ENCODE peak calls at places on chromosomes 5 and 9, in four cellular contexts. K, V, B and Y are unnamed samples.

GRCh38 chr5:122313001-122313402 is 965 bp downstream of the SNCAIP start:
- DNase-seq in K (no peak), V (peak), B (no peak), Y (no peak)

GRCh38 chr5:91311168-91311696 is 71.9 kb downstream of the ARRDC3 start:
- DNase-seq in K (no peak), V (no peak), B (no peak), Y (no peak)

GRCh38 chr5:107135391-107135790 is 535.3 kb downstream of the EFNA5 start:
- DNase-seq in K (no peak), V (no peak), B (no peak), Y (no peak)

GRCh38 chr5:159094745-159095144 is 5.0 kb downstream of the EBF1 start:
- DNase-seq in K (no peak), V (peak), B (no peak), Y (peak)

GRCh38 chr9:38482918-38483592 is 58.8 kb upstream of the IGFBPL1 start:
- DNase-seq in K (no peak), V (peak), B (no peak), Y (no peak)

GRCh38 chr5:5953641-5954040 is 424.7 kb downstream of the MED10 start:
- DNase-seq in K (no peak), V (no peak), B (no peak), Y (no peak)

GRCh38 chr5:10140195-10140973 is 109.3 kb downstream of the ATPSCKMT start:
- DNase-seq in K (no peak), V (peak), B (no peak), Y (peak)

GRCh38 chr9:68482548-68482947 is 58.1 kb downstream of the TMEM252 start:
- DNase-seq in K (no peak), V (no peak), B (no peak), Y (no peak)

GRCh38 chr5:39714036-39714698 is 289.4 kb upstream of the DAB2 start:
- DNase-seq in K (no peak), V (peak), B (peak), Y (peak)

GRCh38 chr5:72596956-72597355 is 89.7 kb upstream of the ZNF366 start:
- DNase-seq in K (no peak), V (no peak), B (no peak), Y (peak)

GRCh38 chr5:161411156-161411555 is 135.4 kb downstream of the GABRB2 start:
- DNase-seq in K (no peak), V (no peak), B (no peak), Y (no peak)

GRCh38 chr5:64207978-64208377 is 42.3 kb downstream of the RNF180 start:
- DNase-seq in K (no peak), V (no peak), B (no peak), Y (peak)

GRCh38 chr9:98450486-98450885 is 195.0 kb upstream of the TBC1D2 start:
- DNase-seq in K (no peak), V (no peak), B (no peak), Y (no peak)

GRCh38 chr9:32456564-32456963 is 69.4 kb downstream of the RIGI start:
- DNase-seq in K (no peak), V (no peak), B (no peak), Y (no peak)

GRCh38 chr5:82405618-82406199 is 127.6 kb upstream of the RPS23 start:
- DNase-seq in K (no peak), V (no peak), B (no peak), Y (no peak)

GRCh38 chr9:89574309-89574708 is 30.5 kb upstream of the GADD45G start:
- DNase-seq in K (no peak), V (no peak), B (no peak), Y (no peak)

GRCh38 chr9:12923472-12924009 is 148.7 kb downstream of the LURAP1L start:
- DNase-seq in K (no peak), V (no peak), B (no peak), Y (no peak)

GRCh38 chr5:125326114-125326513 is 579.7 kb upstream of the ZNF608 start:
- DNase-seq in K (no peak), V (peak), B (no peak), Y (no peak)
- TF ChIP-seq NRF1 in K (no peak), V (no peak), B (no peak), Y (no peak)

GRCh38 chr5:25754895-25755294 is 1110.1 kb upstream of the CDH10 start:
- DNase-seq in K (no peak), V (no peak), B (no peak), Y (no peak)
- TF ChIP-seq NRF1 in K (no peak), V (no peak), B (no peak), Y (no peak)

GRCh38 chr5:79200573-79201183 is 35.3 kb upstream of the JMY start:
- DNase-seq in K (no peak), V (peak), B (no peak), Y (peak)
- TF ChIP-seq NRF1 in K (no peak), V (no peak), B (no peak), Y (no peak)

GRCh38 chr9:97293207-97293721 is 14.2 kb upstream of the CCDC180 start:
- DNase-seq in K (no peak), V (no peak), B (no peak), Y (peak)
- TF ChIP-seq NRF1 in K (no peak), V (no peak), B (no peak), Y (no peak)

DNA sequence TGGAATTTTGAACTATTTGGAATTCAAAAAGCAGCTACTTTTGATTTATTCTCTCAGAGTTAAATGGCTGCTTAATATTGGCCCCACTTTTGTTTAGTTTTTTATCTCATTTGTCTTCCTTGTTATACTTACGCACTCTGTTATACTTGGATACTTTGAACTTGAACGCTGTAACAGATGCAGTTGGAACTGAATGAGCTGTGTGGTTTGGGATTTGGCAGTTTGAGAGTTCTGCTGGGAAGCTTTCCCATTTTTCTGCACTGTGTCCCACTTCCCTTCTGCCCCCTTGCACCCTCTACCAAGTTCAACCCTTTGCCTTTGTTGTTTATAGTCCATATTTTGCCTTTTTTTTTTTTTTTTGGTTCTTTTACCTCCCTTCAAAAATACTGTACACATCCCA is 3.8 kb downstream of the RHOBTB3 start:
- DNase-seq in K (no peak), V (no peak), B (no peak), Y (no peak)
- TF ChIP-seq NRF1 in K (no peak), V (no peak), B (no peak), Y (no peak)

GRCh38 chr5:157470616-157471015 is 10.6 kb downstream of the NIPAL4 start:
- DNase-seq in K (no peak), V (no peak), B (no peak), Y (no peak)
- TF ChIP-seq NRF1 in K (no peak), V (no peak), B (no peak), Y (no peak)

GRCh38 chr9:124717597-124717996 is 53.5 kb downstream of the NR6A1 start:
- DNase-seq in K (no peak), V (no peak), B (no peak), Y (no peak)

GRCh38 chr9:124718928-124719327 is 52.2 kb downstream of the NR6A1 start:
- DNase-seq in K (no peak), V (no peak), B (no peak), Y (no peak)

GRCh38 chr9:124721109-124721850 is 49.8 kb downstream of the NR6A1 start:
- DNase-seq in K (no peak), V (no peak), B (no peak), Y (no peak)

GRCh38 chr9:124720429-124721108 is 50.5 kb downstream of the NR6A1 start:
- DNase-seq in K (no peak), V (no peak), B (no peak), Y (no peak)

DNA sequence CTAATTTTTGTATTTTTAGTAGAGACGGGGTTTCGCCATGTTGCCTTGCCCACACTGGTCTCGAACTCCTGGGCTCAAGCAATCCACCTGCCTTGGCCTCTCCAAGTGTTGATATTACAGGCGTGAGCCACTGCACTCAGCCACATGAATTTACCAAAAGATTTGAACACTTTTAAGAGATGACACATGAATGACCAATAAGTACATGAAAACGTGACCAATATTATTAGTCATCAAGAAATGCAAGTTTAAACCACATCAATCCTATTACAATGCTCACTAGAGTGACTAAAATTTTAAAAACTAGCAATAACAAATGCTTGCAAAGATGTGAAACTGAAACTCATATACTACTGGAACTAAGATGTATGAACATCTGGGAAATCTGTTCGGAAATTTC is 54.3 kb downstream of the NR6A1 start:
- DNase-seq in K (no peak), V (no peak), B (no peak), Y (no peak)
- TF ChIP-seq NRF1 in K (no peak), V (no peak), B (no peak), Y (no peak)

GRCh38 chr9:126338945-126339344 is 12.3 kb downstream of the MVB12B start:
- DNase-seq in K (no peak), V (no peak), B (no peak), Y (no peak)
- TF ChIP-seq NRF1 in K (no peak), V (no peak), B (no peak), Y (no peak)

DNA sequence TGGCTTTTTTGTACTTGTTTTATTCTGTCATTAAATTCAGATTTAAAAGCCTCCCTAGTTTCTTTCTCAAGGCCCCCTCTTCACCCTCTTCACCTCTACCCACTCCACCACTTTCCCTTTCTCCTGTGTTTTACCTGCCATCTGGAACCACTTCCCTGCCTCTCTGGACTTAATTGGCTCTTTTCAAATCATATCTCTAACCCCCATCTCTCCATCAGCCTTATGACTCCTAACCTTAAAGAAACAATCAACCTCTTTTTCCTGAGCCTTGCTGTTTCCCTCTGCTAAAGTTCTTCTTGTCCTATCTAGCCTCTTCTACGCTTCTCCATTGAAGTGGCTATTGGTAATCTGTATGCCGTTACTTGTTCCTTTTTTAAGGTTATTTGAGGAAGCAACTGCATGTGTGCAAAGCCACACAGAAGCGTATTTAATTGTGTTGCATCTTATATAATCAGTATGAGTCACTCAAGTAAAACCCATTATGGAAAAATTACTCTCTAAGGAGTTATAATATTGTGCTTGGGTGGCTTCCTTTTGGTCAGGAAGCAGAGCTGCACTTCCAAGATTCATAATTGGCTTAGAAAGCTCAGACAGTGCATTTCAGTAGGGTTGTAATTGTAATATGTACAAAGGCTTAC is 653.6 kb upstream of the ITGA1 start:
- DNase-seq in K (no peak), V (peak), B (no peak), Y (no peak)
- TF ChIP-seq NRF1 in K (no peak), V (no peak), B (no peak), Y (no peak)

GRCh38 chr5:174295736-174296481 is 250.4 kb downstream of the NSG2 start:
- DNase-seq in K (no peak), V (no peak), B (no peak), Y (no peak)

GRCh38 chr5:174294891-174295620 is 249.6 kb downstream of the NSG2 start:
- DNase-seq in K (no peak), V (no peak), B (no peak), Y (no peak)

GRCh38 chr5:174293006-174293405 is 247.5 kb downstream of the NSG2 start:
- DNase-seq in K (no peak), V (no peak), B (no peak), Y (no peak)

GRCh38 chr5:174293481-174293880 is 248.0 kb downstream of the NSG2 start:
- DNase-seq in K (no peak), V (no peak), B (no peak), Y (no peak)

DNA sequence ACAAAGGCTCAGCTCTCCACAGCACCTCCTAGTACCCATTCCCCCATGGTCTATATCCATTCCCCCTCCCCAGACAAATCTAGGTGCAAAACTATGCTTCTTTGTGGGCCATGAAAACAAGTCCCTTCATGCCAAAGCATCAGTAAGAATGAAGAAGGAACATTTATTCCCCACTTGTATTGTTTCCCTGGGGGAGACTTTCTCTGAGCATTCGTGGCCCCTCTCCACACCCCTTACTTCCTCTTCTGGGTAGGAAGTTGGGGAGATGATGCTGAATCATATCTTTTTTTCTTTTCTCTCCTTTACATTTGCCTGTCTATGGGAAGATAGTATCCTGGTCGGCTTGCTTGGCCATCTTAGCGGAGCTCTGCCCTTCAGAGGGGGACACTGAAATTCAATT is 246.8 kb downstream of the NSG2 start:
- DNase-seq in K (no peak), V (no peak), B (no peak), Y (no peak)
- TF ChIP-seq NRF1 in K (no peak), V (no peak), B (no peak), Y (no peak)